ENCODE peak calls at places on chromosome 1, in nine cellular contexts. One of them, this sample, is unnamed.

GRCh38 chr1:226403522-226404034 is 4.3 kb downstream of the PARP1 start:
- DNase-seq in A673: peak; percentile 66
- DNase-seq in fibroblast of mammary gland: peak; percentile 18
- DNase-seq in natural killer cell: no peak
- DNase-seq in choroid plexus epithelial cell: peak; percentile 40
- DNase-seq in fibroblast of pulmonary artery: peak; percentile 21
- DNase-seq in brain microvascular endothelial cell: peak; percentile 34
- DNase-seq in progenitor cell of endocrine pancreas: no peak
- DNase-seq in cardiac muscle cell: no peak
- DNase-seq in this sample: no peak

GRCh38 chr1:207848234-207848633 is 62.7 kb downstream of the CD34 start:
- DNase-seq in progenitor cell of endocrine pancreas: no peak
- DNase-seq in cardiac muscle cell: no peak
- DNase-seq in fibroblast of pulmonary artery: peak; percentile 77
- DNase-seq in brain microvascular endothelial cell: peak; percentile 79
- DNase-seq in fibroblast of mammary gland: peak; percentile 88
- DNase-seq in natural killer cell: no peak
- DNase-seq in A673: no peak
- DNase-seq in choroid plexus epithelial cell: peak; percentile 67
- DNase-seq in this sample: no peak

GRCh38 chr1:56129837-56130236 is 449.5 kb downstream of the PLPP3 start:
- DNase-seq in choroid plexus epithelial cell: no peak
- DNase-seq in cardiac muscle cell: no peak
- DNase-seq in A673: no peak
- DNase-seq in natural killer cell: no peak
- DNase-seq in brain microvascular endothelial cell: no peak
- DNase-seq in fibroblast of mammary gland: no peak
- DNase-seq in progenitor cell of endocrine pancreas: no peak
- DNase-seq in fibroblast of pulmonary artery: no peak
- DNase-seq in this sample: no peak

GRCh38 chr1:165637427-165637826 is 6.4 kb downstream of the MGST3 start:
- DNase-seq in A673: peak; percentile 30
- DNase-seq in cardiac muscle cell: no peak
- DNase-seq in fibroblast of mammary gland: peak; percentile 92
- DNase-seq in choroid plexus epithelial cell: peak; percentile 92
- DNase-seq in fibroblast of pulmonary artery: peak; percentile 97
- DNase-seq in natural killer cell: no peak
- DNase-seq in progenitor cell of endocrine pancreas: no peak
- DNase-seq in brain microvascular endothelial cell: no peak
- DNase-seq in this sample: no peak

GRCh38 chr1:17966341-17966740 is 141.3 kb upstream of the IGSF21 start:
- DNase-seq in choroid plexus epithelial cell: no peak
- DNase-seq in fibroblast of pulmonary artery: no peak
- DNase-seq in natural killer cell: no peak
- DNase-seq in cardiac muscle cell: no peak
- DNase-seq in brain microvascular endothelial cell: no peak
- DNase-seq in fibroblast of mammary gland: no peak
- DNase-seq in A673: peak; percentile 17
- DNase-seq in progenitor cell of endocrine pancreas: no peak
- DNase-seq in this sample: no peak

GRCh38 chr1:27713869-27714513 is 11.8 kb upstream of the FAM76A start:
- DNase-seq in cardiac muscle cell: no peak
- DNase-seq in A673: no peak
- DNase-seq in fibroblast of pulmonary artery: no peak
- DNase-seq in choroid plexus epithelial cell: no peak
- DNase-seq in natural killer cell: no peak
- DNase-seq in fibroblast of mammary gland: no peak
- DNase-seq in brain microvascular endothelial cell: no peak
- DNase-seq in progenitor cell of endocrine pancreas: no peak
- DNase-seq in this sample: no peak

GRCh38 chr1:213661346-213661745 is 326.4 kb upstream of the PROX1 start:
- DNase-seq in fibroblast of mammary gland: peak; percentile 0
- DNase-seq in fibroblast of pulmonary artery: no peak
- DNase-seq in progenitor cell of endocrine pancreas: no peak
- DNase-seq in A673: no peak
- DNase-seq in choroid plexus epithelial cell: no peak
- DNase-seq in brain microvascular endothelial cell: no peak
- DNase-seq in cardiac muscle cell: no peak
- DNase-seq in natural killer cell: no peak
- DNase-seq in this sample: no peak

GRCh38 chr1:27526569-27527222 is 36.7 kb upstream of the WASF2 start:
- DNase-seq in fibroblast of mammary gland: no peak
- DNase-seq in cardiac muscle cell: no peak
- DNase-seq in brain microvascular endothelial cell: no peak
- DNase-seq in natural killer cell: no peak
- DNase-seq in A673: no peak
- DNase-seq in progenitor cell of endocrine pancreas: no peak
- DNase-seq in fibroblast of pulmonary artery: no peak
- DNase-seq in choroid plexus epithelial cell: no peak
- DNase-seq in this sample: no peak

GRCh38 chr1:31755197-31755611 is 8.9 kb downstream of the ADGRB2 start:
- DNase-seq in A673: no peak
- DNase-seq in fibroblast of mammary gland: no peak
- DNase-seq in fibroblast of pulmonary artery: no peak
- DNase-seq in progenitor cell of endocrine pancreas: no peak
- DNase-seq in natural killer cell: no peak
- DNase-seq in brain microvascular endothelial cell: no peak
- DNase-seq in choroid plexus epithelial cell: no peak
- DNase-seq in cardiac muscle cell: no peak
- DNase-seq in this sample: no peak

GRCh38 chr1:31757989-31758388 is 6.2 kb downstream of the ADGRB2 start:
- DNase-seq in progenitor cell of endocrine pancreas: no peak
- DNase-seq in natural killer cell: no peak
- DNase-seq in cardiac muscle cell: no peak
- DNase-seq in brain microvascular endothelial cell: no peak
- DNase-seq in A673: no peak
- DNase-seq in choroid plexus epithelial cell: no peak
- DNase-seq in fibroblast of pulmonary artery: no peak
- DNase-seq in fibroblast of mammary gland: no peak
- DNase-seq in this sample: no peak

GRCh38 chr1:31756578-31756977 is 7.6 kb downstream of the ADGRB2 start:
- DNase-seq in brain microvascular endothelial cell: no peak
- DNase-seq in progenitor cell of endocrine pancreas: no peak
- DNase-seq in cardiac muscle cell: no peak
- DNase-seq in choroid plexus epithelial cell: no peak
- DNase-seq in natural killer cell: no peak
- DNase-seq in fibroblast of pulmonary artery: no peak
- DNase-seq in A673: no peak
- DNase-seq in fibroblast of mammary gland: no peak
- DNase-seq in this sample: no peak

GRCh38 chr1:31755850-31756492 is 8.2 kb downstream of the ADGRB2 start:
- DNase-seq in A673: no peak
- DNase-seq in natural killer cell: no peak
- DNase-seq in choroid plexus epithelial cell: no peak
- DNase-seq in fibroblast of mammary gland: no peak
- DNase-seq in brain microvascular endothelial cell: no peak
- DNase-seq in fibroblast of pulmonary artery: no peak
- DNase-seq in progenitor cell of endocrine pancreas: no peak
- DNase-seq in cardiac muscle cell: no peak
- DNase-seq in this sample: no peak

DNA sequence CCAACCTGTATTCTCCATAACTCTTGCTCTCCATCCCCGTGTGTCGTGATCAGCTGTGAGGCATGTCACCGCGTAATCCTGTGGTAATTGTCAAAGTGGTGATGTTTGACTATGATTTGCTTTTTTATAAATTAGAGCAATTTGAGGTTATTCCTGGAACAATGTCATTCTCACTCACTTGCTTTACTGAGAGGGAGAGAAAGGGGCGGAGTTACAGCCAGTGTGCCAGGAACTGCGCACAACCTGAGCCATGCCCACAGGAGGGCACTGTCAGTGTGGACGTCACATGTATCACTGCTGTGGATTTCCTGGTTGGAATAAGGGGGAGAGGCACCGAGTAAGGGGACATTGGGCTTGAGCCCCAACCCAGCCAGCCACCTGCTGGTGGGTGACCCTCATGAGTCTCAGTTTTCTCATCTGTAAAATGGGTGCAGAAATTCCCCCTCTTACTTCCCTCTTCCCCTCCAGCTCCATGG is 6.9 kb downstream of the ADGRB2 start:
- DNase-seq in fibroblast of mammary gland: no peak
- DNase-seq in choroid plexus epithelial cell: no peak
- DNase-seq in brain microvascular endothelial cell: no peak
- DNase-seq in cardiac muscle cell: no peak
- DNase-seq in natural killer cell: no peak
- DNase-seq in fibroblast of pulmonary artery: no peak
- DNase-seq in progenitor cell of endocrine pancreas: no peak
- DNase-seq in A673: no peak
- DNase-seq in this sample: no peak
- TF ChIP-seq CTCF in fibroblast of mammary gland: no peak
- TF ChIP-seq CTCF in choroid plexus epithelial cell: no peak
- TF ChIP-seq CTCF in brain microvascular endothelial cell: peak; percentile 12
- TF ChIP-seq CTCF in cardiac muscle cell: no peak
- TF ChIP-seq CTCF in natural killer cell: no peak
- TF ChIP-seq CTCF in fibroblast of pulmonary artery: no peak
- TF ChIP-seq CTCF in progenitor cell of endocrine pancreas: no peak
- TF ChIP-seq CTCF in A673: no peak
- TF ChIP-seq CTCF in this sample: no peak

GRCh38 chr1:60425528-60425927 is 352.0 kb upstream of the C1orf87 start:
- DNase-seq in fibroblast of mammary gland: peak; percentile 7
- DNase-seq in progenitor cell of endocrine pancreas: no peak
- DNase-seq in brain microvascular endothelial cell: peak; percentile 18
- DNase-seq in natural killer cell: no peak
- DNase-seq in cardiac muscle cell: peak; percentile 22
- DNase-seq in choroid plexus epithelial cell: peak; percentile 56
- DNase-seq in A673: peak; percentile 37
- DNase-seq in fibroblast of pulmonary artery: peak; percentile 30
- DNase-seq in this sample: no peak
- TF ChIP-seq CTCF in fibroblast of mammary gland: peak; percentile 43
- TF ChIP-seq CTCF in progenitor cell of endocrine pancreas: peak; percentile 60
- TF ChIP-seq CTCF in brain microvascular endothelial cell: peak; percentile 68
- TF ChIP-seq CTCF in natural killer cell: no peak
- TF ChIP-seq CTCF in cardiac muscle cell: peak; percentile 46
- TF ChIP-seq CTCF in choroid plexus epithelial cell: peak; percentile 73
- TF ChIP-seq CTCF in A673: peak; percentile 60
- TF ChIP-seq CTCF in fibroblast of pulmonary artery: peak; percentile 58
- TF ChIP-seq CTCF in this sample: peak; percentile 51

GRCh38 chr1:203675596-203676347 is 49.1 kb downstream of the ATP2B4 start:
- DNase-seq in natural killer cell: no peak
- DNase-seq in progenitor cell of endocrine pancreas: no peak
- DNase-seq in fibroblast of mammary gland: no peak
- DNase-seq in choroid plexus epithelial cell: no peak
- DNase-seq in cardiac muscle cell: no peak
- DNase-seq in brain microvascular endothelial cell: no peak
- DNase-seq in A673: no peak
- DNase-seq in fibroblast of pulmonary artery: no peak
- DNase-seq in this sample: no peak

GRCh38 chr1:203676455-203676854 is 49.8 kb downstream of the ATP2B4 start:
- DNase-seq in A673: peak; percentile 28
- DNase-seq in natural killer cell: no peak
- DNase-seq in brain microvascular endothelial cell: no peak
- DNase-seq in fibroblast of pulmonary artery: no peak
- DNase-seq in choroid plexus epithelial cell: no peak
- DNase-seq in progenitor cell of endocrine pancreas: no peak
- DNase-seq in fibroblast of mammary gland: no peak
- DNase-seq in cardiac muscle cell: no peak
- DNase-seq in this sample: no peak

GRCh38 chr1:203671808-203672207 is 45.2 kb downstream of the ATP2B4 start:
- DNase-seq in choroid plexus epithelial cell: no peak
- DNase-seq in cardiac muscle cell: no peak
- DNase-seq in natural killer cell: no peak
- DNase-seq in progenitor cell of endocrine pancreas: no peak
- DNase-seq in fibroblast of mammary gland: no peak
- DNase-seq in A673: no peak
- DNase-seq in fibroblast of pulmonary artery: no peak
- DNase-seq in brain microvascular endothelial cell: no peak
- DNase-seq in this sample: no peak

GRCh38 chr1:203672354-203672753 is 45.7 kb downstream of the ATP2B4 start:
- DNase-seq in choroid plexus epithelial cell: peak; percentile 78
- DNase-seq in fibroblast of mammary gland: peak; percentile 69
- DNase-seq in A673: no peak
- DNase-seq in progenitor cell of endocrine pancreas: no peak
- DNase-seq in natural killer cell: peak; percentile 75
- DNase-seq in fibroblast of pulmonary artery: peak; percentile 61
- DNase-seq in brain microvascular endothelial cell: peak; percentile 76
- DNase-seq in cardiac muscle cell: peak; percentile 64
- DNase-seq in this sample: no peak

DNA sequence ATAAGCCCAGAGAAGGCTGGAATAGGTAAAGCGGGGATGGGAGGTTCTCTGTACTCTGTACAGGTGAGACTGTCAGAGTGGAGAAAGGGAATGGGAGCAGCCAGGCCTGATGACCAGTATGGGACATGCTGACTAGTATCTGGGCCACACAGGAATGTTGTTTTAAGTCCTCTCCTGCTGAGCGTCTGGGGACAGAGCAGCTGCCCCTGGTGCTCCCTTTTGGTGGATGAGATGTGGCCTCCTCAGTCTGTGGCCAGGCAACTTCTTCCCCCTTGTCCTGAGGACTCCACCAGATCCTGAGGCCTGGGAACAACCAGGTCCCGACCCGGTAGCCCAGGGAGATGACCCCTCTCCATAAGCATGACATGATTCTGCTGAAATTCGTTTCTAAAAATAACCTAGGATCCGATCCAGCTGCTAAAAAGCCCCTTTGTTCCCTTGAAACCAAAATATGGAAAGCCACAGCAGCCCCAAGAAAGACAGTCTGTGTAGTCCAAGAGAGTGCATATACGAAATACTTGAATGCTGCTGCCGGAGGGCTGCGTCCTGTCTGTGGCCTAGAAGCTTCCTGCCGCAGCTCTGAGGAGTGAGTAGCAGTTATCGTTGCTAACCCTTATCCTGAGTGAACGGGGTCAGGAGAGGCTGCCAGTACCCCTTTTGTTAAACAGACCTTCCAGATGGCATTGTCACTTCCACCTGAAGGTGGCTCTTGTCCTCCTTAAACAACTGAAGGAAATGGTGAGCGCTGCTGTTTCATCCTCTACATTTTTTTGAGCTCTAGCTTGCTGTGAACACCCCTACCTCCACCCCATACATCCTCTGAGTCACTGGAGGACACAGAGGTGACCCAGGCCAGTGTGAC is 47.1 kb downstream of the ATP2B4 start:
- DNase-seq in progenitor cell of endocrine pancreas: no peak
- DNase-seq in A673: no peak
- DNase-seq in natural killer cell: peak; percentile 70
- DNase-seq in fibroblast of pulmonary artery: peak; percentile 87
- DNase-seq in cardiac muscle cell: no peak
- DNase-seq in choroid plexus epithelial cell: peak; percentile 88
- DNase-seq in brain microvascular endothelial cell: peak; percentile 93
- DNase-seq in fibroblast of mammary gland: peak; percentile 96
- DNase-seq in this sample: no peak
- TF ChIP-seq CTCF in progenitor cell of endocrine pancreas: no peak
- TF ChIP-seq CTCF in A673: peak; percentile 21
- TF ChIP-seq CTCF in natural killer cell: peak; percentile 50
- TF ChIP-seq CTCF in fibroblast of pulmonary artery: peak; percentile 15
- TF ChIP-seq CTCF in cardiac muscle cell: no peak
- TF ChIP-seq CTCF in choroid plexus epithelial cell: peak; percentile 32
- TF ChIP-seq CTCF in brain microvascular endothelial cell: peak; percentile 41
- TF ChIP-seq CTCF in fibroblast of mammary gland: peak; percentile 26
- TF ChIP-seq CTCF in this sample: peak; percentile 42

DNA sequence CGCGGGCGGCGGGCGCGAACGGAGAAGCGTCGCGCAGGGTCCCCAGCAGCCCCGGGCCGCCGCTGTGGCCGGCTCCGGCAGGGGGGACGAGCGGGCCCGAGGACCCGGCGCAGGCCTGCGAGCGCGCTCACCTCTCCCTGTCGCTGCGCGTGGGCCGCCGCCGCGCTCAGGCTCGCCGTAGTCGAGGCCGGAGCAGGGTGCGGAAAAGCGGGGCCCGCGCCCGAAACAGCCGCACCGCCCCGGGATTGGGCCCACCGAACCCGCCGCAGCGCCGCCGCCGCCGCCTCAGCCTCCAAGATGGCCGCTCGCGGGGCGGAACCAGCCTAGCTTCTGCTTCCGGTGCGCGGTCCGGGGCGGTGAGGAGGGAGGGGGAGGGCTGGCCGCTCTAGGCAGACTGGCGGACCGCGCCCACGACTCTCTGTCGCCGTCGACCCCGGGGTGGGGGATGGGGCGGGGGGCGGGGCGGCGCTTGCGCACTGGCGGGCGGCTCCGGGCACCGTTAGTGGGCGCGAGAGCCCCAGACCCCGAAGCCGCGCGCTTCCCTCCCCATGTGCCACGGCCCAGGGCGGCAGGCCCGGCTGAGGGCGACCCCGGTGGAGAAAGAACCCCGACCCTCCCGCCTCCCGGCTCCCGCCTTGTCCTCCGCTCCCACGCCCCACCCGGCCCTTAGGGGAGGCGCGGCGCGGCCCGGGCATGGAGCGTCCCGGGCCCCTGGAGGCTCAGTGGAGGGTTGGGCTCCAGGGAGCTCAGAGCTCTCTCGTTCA is at the start of gene UBE2J2:
- DNase-seq in fibroblast of mammary gland: peak; percentile 89
- DNase-seq in cardiac muscle cell: peak; percentile 95
- DNase-seq in choroid plexus epithelial cell: peak; percentile 95
- DNase-seq in brain microvascular endothelial cell: peak; percentile 82
- DNase-seq in natural killer cell: peak; percentile 86
- DNase-seq in A673: peak; percentile 94
- DNase-seq in progenitor cell of endocrine pancreas: peak; percentile 91
- DNase-seq in fibroblast of pulmonary artery: peak; percentile 94
- DNase-seq in this sample: peak; percentile 97
- TF ChIP-seq CTCF in fibroblast of mammary gland: no peak
- TF ChIP-seq CTCF in cardiac muscle cell: no peak
- TF ChIP-seq CTCF in choroid plexus epithelial cell: no peak
- TF ChIP-seq CTCF in brain microvascular endothelial cell: no peak
- TF ChIP-seq CTCF in natural killer cell: no peak
- TF ChIP-seq CTCF in A673: no peak
- TF ChIP-seq CTCF in progenitor cell of endocrine pancreas: no peak
- TF ChIP-seq CTCF in fibroblast of pulmonary artery: no peak
- TF ChIP-seq CTCF in this sample: no peak